ENCODE peak calls at places on chromosome 5, in seven cellular contexts. C is adrenal gland, Z is HepG2, Y is upper lobe of left lung, B is sigmoid colon, N is A549, V is IMR-90. T is an unnamed sample.

GRCh38 chr5:153678617-153679329 is 188.3 kb downstream of the GRIA1 start:
- DNase-seq in Z (no peak), V (no peak), C (peak), N (no peak), Y (no peak), B (no peak), T (no peak)

GRCh38 chr5:95823738-95824609 is 1.4 kb upstream of the GLRX start:
- DNase-seq in Y (no peak), C (peak), B (peak), V (peak), N (peak), Z (peak), T (peak)

GRCh38 chr5:132641241-132641723 is 16.7 kb upstream of the IL13 start:
- DNase-seq in V (no peak), Y (no peak), N (no peak), B (no peak), C (no peak), Z (no peak), T (no peak)

GRCh38 chr5:140806834-140807775 is at the start of gene PCDHA4:
- DNase-seq in C (no peak), Y (peak), B (no peak), V (no peak), N (peak), Z (peak), T (no peak)

GRCh38 chr5:43572357-43572756 is 15.5 kb upstream of the PAIP1 start:
- DNase-seq in Y (no peak), V (no peak), C (no peak), B (no peak), Z (no peak), N (no peak), T (no peak)

GRCh38 chr5:43231977-43232376 is 40.0 kb downstream of the NIM1K start:
- DNase-seq in B (no peak), Z (no peak), V (no peak), C (no peak), N (peak), Y (no peak), T (no peak)

GRCh38 chr5:178234753-178235599 is 2.4 kb upstream of the PHYKPL start:
- DNase-seq in Z (peak), V (peak), C (peak), Y (no peak), B (peak), N (peak), T (peak)

GRCh38 chr5:122152266-122152900 is 23.0 kb downstream of the ZNF474 start:
- DNase-seq in V (no peak), Z (no peak), C (no peak), B (no peak), Y (no peak), N (no peak), T (no peak)

GRCh38 chr5:1221721-1222120 is 3.5 kb upstream of the SLC6A18 start:
- DNase-seq in C (no peak), Y (no peak), B (no peak), N (no peak), V (no peak), Z (no peak), T (no peak)

GRCh38 chr5:151031554-151031953 is 11.2 kb downstream of the GPX3 start:
- DNase-seq in Z (no peak), B (no peak), N (no peak), Y (peak), C (no peak), V (no peak), T (no peak)

GRCh38 chr5:151029856-151030336 is 9.5 kb downstream of the GPX3 start:
- DNase-seq in V (no peak), C (no peak), N (no peak), Y (peak), Z (no peak), B (peak), T (no peak)

GRCh38 chr5:151028717-151029116 is 8.3 kb downstream of the GPX3 start:
- DNase-seq in Y (peak), N (no peak), V (no peak), B (peak), C (no peak), Z (no peak), T (no peak)

GRCh38 chr5:151029179-151029855 is 8.9 kb downstream of the GPX3 start:
- DNase-seq in Z (no peak), Y (no peak), V (no peak), C (no peak), B (no peak), N (no peak), T (no peak)

GRCh38 chr5:151030377-151030776 is 10.0 kb downstream of the GPX3 start:
- DNase-seq in V (no peak), N (no peak), C (no peak), Y (no peak), Z (no peak), B (peak), T (no peak)
- TF ChIP-seq POLR2A in V (no peak), N (no peak), C (no peak), Y (no peak), Z (no peak), B (no peak), T (no peak)

GRCh38 chr5:78523314-78524193 is 125.0 kb downstream of the LHFPL2 start:
- DNase-seq in C (no peak), V (no peak), Y (no peak), Z (no peak), B (no peak), N (no peak), T (no peak)
- TF ChIP-seq POLR2A in C (no peak), V (no peak), Y (no peak), Z (no peak), B (no peak), N (no peak), T (no peak)

DNA sequence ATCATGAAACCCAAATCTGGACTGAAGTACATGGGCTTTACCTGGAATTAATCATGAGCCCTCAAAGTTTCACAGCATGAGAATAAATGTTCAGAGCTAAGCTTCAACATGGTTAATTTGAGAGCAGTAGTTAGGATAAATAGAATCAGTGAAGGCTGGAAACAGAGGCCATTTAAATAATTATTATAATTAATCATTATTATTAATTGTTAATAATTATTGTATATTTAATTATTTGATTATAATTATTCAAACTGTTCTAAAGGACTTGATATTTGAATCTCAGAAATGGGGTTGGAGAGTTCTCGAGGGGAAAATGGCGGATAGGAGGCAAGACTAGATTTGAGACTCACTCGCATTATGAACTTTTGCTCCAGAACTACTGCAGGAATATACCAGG is 119.6 kb upstream of the ITGA1 start:
- DNase-seq in V (no peak), C (no peak), Y (no peak), Z (no peak), N (no peak), B (no peak), T (no peak)
- TF ChIP-seq POLR2A in V (no peak), C (no peak), Y (no peak), Z (no peak), N (no peak), B (no peak), T (no peak)

GRCh38 chr5:159263569-159263905 is 447 bp downstream of the UBLCP1 start:
- DNase-seq in Y (no peak), V (no peak), C (no peak), Z (no peak), B (no peak), N (no peak), T (no peak)

GRCh38 chr5:159258361-159258760 is 4.7 kb upstream of the UBLCP1 start:
- DNase-seq in N (no peak), V (no peak), C (no peak), B (no peak), Z (no peak), Y (no peak), T (no peak)

GRCh38 chr5:159262472-159262858 is 625 bp upstream of the UBLCP1 start:
- DNase-seq in C (no peak), V (peak), Y (no peak), B (no peak), Z (no peak), N (peak), T (no peak)

GRCh38 chr5:159257629-159258283 is 5.3 kb upstream of the UBLCP1 start:
- DNase-seq in B (no peak), Y (no peak), V (no peak), C (no peak), N (no peak), Z (peak), T (no peak)

GRCh38 chr5:159262859-159263568 is at the start of gene UBLCP1:
- DNase-seq in Z (peak), B (peak), Y (peak), N (peak), V (peak), C (peak), T (peak)
- TF ChIP-seq POLR2A in Z (peak), B (no peak), Y (peak), N (peak), V (peak), C (peak), T (peak)

GRCh38 chr5:143596500-143596820 is 193.0 kb upstream of the NR3C1 start:
- DNase-seq in Z (no peak), C (no peak), V (no peak), B (no peak), N (no peak), Y (no peak), T (no peak)

GRCh38 chr5:143596824-143597223 is 193.3 kb upstream of the NR3C1 start:
- DNase-seq in Y (no peak), B (no peak), V (no peak), Z (no peak), C (no peak), N (no peak), T (no peak)

GRCh38 chr5:143593723-143594122 is 190.2 kb upstream of the NR3C1 start:
- DNase-seq in V (no peak), C (no peak), B (no peak), Z (no peak), Y (no peak), N (no peak), T (no peak)

GRCh38 chr5:143592648-143593047 is 189.2 kb upstream of the NR3C1 start:
- DNase-seq in N (peak), Y (peak), C (no peak), B (no peak), V (peak), Z (no peak), T (no peak)

DNA sequence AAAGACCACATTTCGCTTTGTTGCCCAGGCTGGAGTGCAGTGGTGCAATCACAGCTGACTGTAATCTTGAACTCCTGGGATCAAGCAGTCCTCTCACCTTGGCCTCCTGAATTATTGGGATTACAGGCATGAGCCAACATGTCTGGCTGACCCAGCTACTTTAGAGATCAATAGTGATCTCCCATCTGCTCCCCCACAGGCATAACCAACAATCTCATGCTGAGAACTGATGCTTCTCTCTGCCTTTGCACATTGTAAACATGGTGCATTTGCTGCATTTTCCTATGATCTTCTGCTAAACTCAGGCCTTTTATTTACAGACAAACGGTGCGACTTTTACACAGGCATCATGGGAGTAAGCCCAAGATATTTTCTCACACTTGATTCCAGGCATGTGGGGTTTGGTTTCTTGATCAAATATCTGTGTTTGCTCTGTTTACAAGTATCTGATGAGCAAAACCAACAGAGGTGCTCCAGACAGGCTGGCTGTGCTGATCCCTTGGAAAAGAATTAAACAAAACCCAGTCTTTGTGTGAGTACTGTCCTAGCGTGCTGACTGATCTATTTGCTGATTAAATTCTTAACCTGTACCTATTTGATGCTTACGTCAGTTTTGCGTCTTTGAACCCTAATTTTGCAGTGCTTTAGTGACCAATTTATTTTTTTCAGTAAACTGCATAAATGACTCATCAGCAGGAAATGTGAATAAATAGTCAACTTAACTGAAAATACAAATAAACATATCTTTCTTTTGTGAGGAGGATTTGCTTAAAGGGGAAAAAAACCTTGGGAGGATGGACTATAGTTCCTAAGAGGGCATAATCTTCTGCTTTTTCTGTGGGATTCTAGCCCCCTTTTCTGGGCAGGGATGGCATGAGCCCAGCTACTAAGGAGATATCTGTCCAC is 191.7 kb upstream of the NR3C1 start:
- DNase-seq in C (no peak), B (no peak), V (peak), Z (peak), N (peak), Y (no peak), T (no peak)
- TF ChIP-seq POLR2A in C (no peak), B (no peak), V (no peak), Z (no peak), N (no peak), Y (no peak), T (no peak)

DNA sequence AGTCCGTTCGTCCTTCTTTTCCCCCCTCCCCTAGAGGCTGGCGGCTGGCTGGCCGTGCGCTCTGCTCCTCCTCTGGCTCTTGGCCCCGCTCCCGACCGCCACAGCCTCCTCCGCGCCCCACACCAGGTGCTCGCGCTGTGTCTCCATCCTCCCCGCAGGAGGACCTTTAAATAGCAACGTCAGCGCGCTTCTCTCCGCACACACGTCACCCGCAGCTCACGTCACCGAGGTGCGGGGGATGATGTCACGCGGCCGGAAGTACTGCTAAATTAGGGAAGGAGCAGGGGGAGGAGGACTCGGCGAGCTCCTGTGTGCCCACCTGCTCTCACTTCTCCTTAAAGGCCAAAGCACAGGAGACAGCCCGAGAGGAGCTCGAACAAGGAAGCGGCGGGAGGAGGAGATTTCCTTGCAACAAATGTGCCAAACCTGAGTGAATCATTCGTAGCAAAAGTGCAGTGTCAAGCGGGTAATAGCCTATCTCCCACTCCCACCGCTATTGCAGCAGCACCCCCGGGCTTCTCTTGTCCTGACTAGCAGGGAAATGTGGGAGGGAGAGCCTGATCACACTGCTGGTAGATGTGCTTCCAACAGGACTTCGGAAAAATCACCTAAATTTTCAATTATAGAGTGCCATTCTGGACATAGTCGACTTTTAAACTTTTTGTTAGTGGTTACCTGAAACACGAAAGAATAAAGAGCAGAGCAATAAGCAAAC is 614 bp upstream of the HOMER1 start:
- DNase-seq in Y (peak), V (peak), N (peak), C (peak), B (peak), Z (peak), T (peak)
- TF ChIP-seq POLR2A in Y (peak), V (peak), N (peak), C (peak), B (peak), Z (peak), T (peak)

GRCh38 chr5:116084891-116085715 is at the start of gene COMMD10:
- DNase-seq in Z (peak), C (peak), B (peak), V (peak), N (peak), Y (peak), T (peak)
- TF ChIP-seq POLR2A in Z (peak), C (peak), B (peak), V (peak), N (peak), Y (no peak), T (peak)

GRCh38 chr5:150412319-150413175 is at the start of gene CD74:
- DNase-seq in C (peak), B (peak), V (peak), Z (peak), Y (peak), N (no peak), T (no peak)
- TF ChIP-seq POLR2A in C (peak), B (no peak), V (no peak), Z (peak), Y (peak), N (no peak), T (no peak)

T was measured in H54.